ENCODE peak calls at places on chromosomes 13 and 19, in five cellular contexts. I is CD4-positive, CD25-positive, alpha-beta regulatory T cell; R is uterus; M is esophagus squamous epithelium; L is kidney. U is an unnamed sample.
A peak's percentile ranks its signal among the peaks of the same experiment; 100 is the strongest.

GRCh38 chr13:74129500-74130144 is 4.6 kb downstream of the KLF12 start:
- DNase-seq in I (peak; percentile 54), R (no peak), L (no peak), M (no peak), U (peak; percentile 21)

GRCh38 chr19:58555920-58556632 is 1.2 kb upstream of the CHMP2A start:
- DNase-seq in M (no peak), R (peak; percentile 29), I (no peak), L (peak; percentile 81), U (peak; percentile 20)

GRCh38 chr19:15815306-15815705 is at the start of gene OR10H1:
- DNase-seq in I (no peak), L (no peak), R (no peak), M (no peak), U (no peak)

GRCh38 chr13:46982856-46983582 is 86.2 kb upstream of the HTR2A start:
- DNase-seq in M (no peak), R (no peak), I (peak; percentile 10), L (no peak), U (no peak)

GRCh38 chr19:19103167-19103566 is 35.1 kb downstream of the TMEM161A start:
- DNase-seq in M (no peak), I (no peak), L (no peak), R (no peak), U (no peak)

GRCh38 chr13:27079421-27079958 is 92.1 kb downstream of the USP12 start:
- DNase-seq in L (no peak), M (no peak), R (no peak), I (peak; percentile 26), U (no peak)

GRCh38 chr19:54851353-54851752 is 1.1 kb downstream of the KIR3DL2 start:
- DNase-seq in I (no peak), R (no peak), M (no peak), L (no peak), U (no peak)

GRCh38 chr19:35388277-35389054 is 17.6 kb downstream of the GPR42 start:
- DNase-seq in I (no peak), R (no peak), L (no peak), M (no peak), U (no peak)

GRCh38 chr13:44111701-44112100 is 232.0 kb downstream of the LACC1 start:
- DNase-seq in L (no peak), R (no peak), M (no peak), I (no peak), U (no peak)

GRCh38 chr13:29993716-29994488 is 143.5 kb upstream of the UBL3 start:
- DNase-seq in R (peak; percentile 58), M (no peak), I (no peak), L (no peak), U (no peak)

GRCh38 chr13:34970961-34971360 is 28.9 kb downstream of the NBEA start:
- DNase-seq in M (no peak), I (no peak), R (no peak), L (no peak), U (no peak)

GRCh38 chr19:33067121-33067520 is 2.4 kb upstream of the RHPN2 start:
- DNase-seq in M (no peak), I (no peak), L (no peak), R (no peak), U (no peak)
- H3K4me1 ChIP-seq in M (peaks cover 14% of the 10 kb centered on the region), I (peaks cover 6% of the 10 kb centered on the region), L (no peaks in the 10 kb centered on the region), R (no peaks in the 10 kb centered on the region), U (peaks cover 25% of the 10 kb centered on the region)

GRCh38 chr13:21058361-21058760 is 3.0 kb downstream of the LATS2 start:
- DNase-seq in I (no peak), L (no peak), M (no peak), R (no peak), U (no peak)

GRCh38 chr13:21061077-21061945 is at the start of gene LATS2:
- DNase-seq in I (peak; percentile 29), L (peak; percentile 98), R (peak; percentile 95), M (peak; percentile 53), U (peak; percentile 99)

GRCh38 chr13:21060827-21061076 is 634 bp downstream of the LATS2 start:
- DNase-seq in L (no peak), I (no peak), R (peak; percentile 34), M (no peak), U (peak; percentile 60)

GRCh38 chr13:21063031-21063430 is 1.6 kb upstream of the LATS2 start:
- DNase-seq in M (no peak), L (no peak), R (no peak), I (no peak), U (no peak)

GRCh38 chr13:21060063-21060826 is 1.1 kb downstream of the LATS2 start:
- DNase-seq in R (peak; percentile 54), L (peak; percentile 84), I (no peak), M (no peak), U (peak; percentile 63)
- H3K27ac ChIP-seq in R (peak overlapping the region; percentile 100), L (peak overlapping the region; percentile 99), I (no peak overlapping the region), M (peak overlapping the region; percentile 94), U (peak overlapping the region; percentile 100)

GRCh38 chr19:10112037-10112751 is 701 bp downstream of the P2RY11 start:
- DNase-seq in R (no peak), L (no peak), I (no peak), M (no peak), U (no peak)

GRCh38 chr19:10109528-10109927 is 2.0 kb upstream of the P2RY11 start:
- DNase-seq in L (no peak), R (no peak), M (no peak), I (no peak), U (no peak)

GRCh38 chr19:10111405-10111811 is at the start of gene P2RY11:
- DNase-seq in M (no peak), R (no peak), I (peak; percentile 57), L (no peak), U (no peak)

GRCh38 chr19:10110076-10110971 is 1.2 kb upstream of the P2RY11 start:
- DNase-seq in M (no peak), L (no peak), I (no peak), R (no peak), U (no peak)

DNA sequence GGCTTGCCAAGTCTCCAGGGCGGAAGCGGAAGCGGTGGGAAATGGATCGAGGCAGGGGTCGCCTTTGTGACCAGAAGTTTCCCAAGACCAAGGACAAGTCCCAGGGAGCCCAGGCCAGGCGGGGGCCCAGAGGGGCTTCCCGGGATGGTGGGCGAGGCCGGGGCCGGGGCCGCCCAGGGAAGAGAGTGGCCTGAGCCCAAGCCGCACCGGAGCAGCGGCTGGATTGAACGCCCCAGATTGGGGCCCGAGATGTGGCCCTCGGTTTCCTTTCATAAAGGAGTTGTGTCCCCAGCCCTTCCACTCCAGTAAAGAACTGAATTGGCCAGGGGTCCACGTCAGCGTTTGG is 548 bp upstream of the P2RY11 start:
- DNase-seq in R (no peak), I (no peak), L (no peak), M (no peak), U (no peak)
- H3K4me1 ChIP-seq in R (no peaks in the 10 kb centered on the region), I (peaks cover 49% of the 10 kb centered on the region), L (no peaks in the 10 kb centered on the region), M (peaks cover 13% of the 10 kb centered on the region), U (peaks cover 30% of the 10 kb centered on the region)

DNA sequence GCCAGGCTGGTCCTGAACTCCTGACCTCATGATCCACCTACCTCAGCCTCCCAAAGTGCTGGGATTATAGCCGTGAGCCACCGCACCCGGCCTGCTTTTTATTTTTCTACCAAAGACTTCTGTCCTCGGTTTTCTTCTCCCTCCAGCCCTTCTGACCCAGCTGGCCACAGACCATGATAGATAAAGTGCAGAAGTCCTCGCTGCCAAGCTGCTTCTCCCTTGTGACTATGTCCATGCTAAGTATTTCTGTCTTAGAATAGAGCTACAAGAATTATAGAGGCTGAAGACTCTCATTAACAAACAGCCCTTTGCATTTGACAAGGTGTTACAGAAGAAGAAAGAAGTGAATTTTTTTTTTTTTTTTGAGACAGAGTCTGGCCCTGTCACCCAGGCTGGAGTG is 15.4 kb upstream of the MAP3K10 start:
- DNase-seq in M (no peak), R (no peak), I (no peak), L (no peak), U (no peak)
- H3K27ac ChIP-seq in M (no peak overlapping the region), R (no peak overlapping the region), I (no peak overlapping the region), L (no peak overlapping the region), U (no peak overlapping the region)

U was measured in left ventricle myocardium inferior.